ENCODE peak calls at places on chromosomes 12 and 14, in four cellular contexts. D is heart right ventricle, M is A549, L is cardiac muscle cell. G is an unnamed sample.

GRCh38 chr14:75654127-75654732 is 6.4 kb downstream of the ERG28 start:
- DNase-seq in L (peak; percentile 72), M (peak; percentile 66), D (peak; percentile 84), G (peak; percentile 45)

GRCh38 chr14:58705066-58705465 is 67.3 kb downstream of the DACT1 start:
- DNase-seq in L (peak; percentile 23), D (no peak), M (no peak), G (no peak)

GRCh38 chr12:67721216-67721615 is 72.7 kb downstream of the DYRK2 start:
- DNase-seq in L (peak; percentile 15), M (no peak), D (peak; percentile 67), G (no peak)

GRCh38 chr12:58459191-58459590 is 461.1 kb downstream of the LRIG3 start:
- DNase-seq in M (no peak), D (no peak), L (peak; percentile 35), G (no peak)

GRCh38 chr14:77872152-77872551 is 72.2 kb downstream of the ADCK1 start:
- DNase-seq in M (no peak), D (no peak), L (no peak), G (no peak)

GRCh38 chr14:99318959-99319295 is 46.9 kb upstream of the BCL11B start:
- DNase-seq in D (no peak), L (no peak), M (no peak), G (no peak)

GRCh38 chr14:50756300-50756699 is 74.7 kb downstream of the NIN start:
- DNase-seq in M (no peak), D (no peak), L (no peak), G (no peak)

GRCh38 chr12:115998119-115998633 is 279.3 kb downstream of the MED13L start:
- DNase-seq in M (peak; percentile 56), L (peak; percentile 73), D (no peak), G (peak; percentile 6)

GRCh38 chr12:132300789-132301722 is 28.3 kb downstream of the GALNT9 start:
- DNase-seq in L (peak; percentile 3), M (no peak), D (no peak), G (no peak)

GRCh38 chr12:103821773-103822172 is 19.3 kb downstream of the NT5DC3 start:
- DNase-seq in M (no peak), D (no peak), L (no peak), G (no peak)

GRCh38 chr14:96037891-96038557 is 1.1 kb upstream of the C14orf132 start:
- DNase-seq in L (peak; percentile 78), M (peak; percentile 49), D (no peak), G (peak; percentile 23)

GRCh38 chr12:109120557-109120956 is 4.2 kb downstream of the ACACB start:
- DNase-seq in L (no peak), D (no peak), M (no peak), G (no peak)

GRCh38 chr12:76047060-76047459 is 15.5 kb upstream of the PHLDA1 start:
- DNase-seq in M (no peak), D (no peak), L (no peak), G (no peak)

GRCh38 chr12:14643247-14643646 is 53.2 kb downstream of the GUCY2C start:
- DNase-seq in M (no peak), L (peak; percentile 41), D (no peak), G (no peak)

GRCh38 chr12:92046557-92046956 is 99.1 kb downstream of the BTG1 start:
- DNase-seq in D (no peak), L (no peak), M (no peak), G (no peak)

GRCh38 chr14:24678801-24679247 is 44.8 kb upstream of the GZMB start:
- DNase-seq in M (peak; percentile 89), D (peak; percentile 87), L (peak; percentile 93), G (no peak)

GRCh38 chr14:103735815-103736545 is 20.4 kb downstream of the ZFYVE21 start:
- DNase-seq in L (no peak), M (no peak), D (no peak), G (no peak)

GRCh38 chr12:92396647-92397258 is 251.1 kb upstream of the BTG1 start:
- DNase-seq in M (peak; percentile 18), D (no peak), L (peak; percentile 7), G (peak; percentile 88)

GRCh38 chr12:24738436-24738835 is 210.5 kb downstream of the BCAT1 start:
- DNase-seq in D (no peak), M (no peak), L (peak; percentile 15), G (no peak)

GRCh38 chr14:100292301-100292775 is 13.9 kb downstream of the SLC25A29 start:
- DNase-seq in L (no peak), D (no peak), M (no peak), G (no peak)

GRCh38 chr14:21978184-21978998 is 304.8 kb upstream of the OR4E1 start:
- DNase-seq in M (peak; percentile 62), D (no peak), L (peak; percentile 43), G (no peak)

GRCh38 chr12:103501447-103501846 is 5.7 kb upstream of the C12orf42 start:
- DNase-seq in M (no peak), D (no peak), L (no peak), G (no peak)

GRCh38 chr12:12870454-12870853 is 20.9 kb upstream of the GPRC5A start:
- DNase-seq in D (no peak), L (peak; percentile 76), M (peak; percentile 99), G (peak; percentile 93)

GRCh38 chr14:55066223-55066622 is 14.8 kb downstream of the MAPK1IP1L start:
- DNase-seq in L (no peak), M (no peak), D (no peak), G (no peak)

GRCh38 chr12:88242161-88242925 is 100.2 kb downstream of the TMTC3 start:
- DNase-seq in D (no peak), M (peak; percentile 78), L (peak; percentile 93), G (peak; percentile 89)

GRCh38 chr12:49626169-49626835 is 2.9 kb downstream of the PRPF40B start:
- DNase-seq in L (no peak), M (no peak), D (no peak), G (peak; percentile 50)

GRCh38 chr14:69363964-69364363 is 34.1 kb downstream of the ERH start:
- DNase-seq in D (no peak), M (no peak), L (no peak), G (no peak)

GRCh38 chr14:69366069-69366468 is 32.0 kb downstream of the ERH start:
- DNase-seq in L (no peak), D (no peak), M (no peak), G (no peak)

GRCh38 chr14:69360438-69361108 is 37.5 kb downstream of the ERH start:
- DNase-seq in M (no peak), L (no peak), D (no peak), G (no peak)

GRCh38 chr14:69366761-69367160 is 31.3 kb downstream of the ERH start:
- DNase-seq in M (no peak), D (no peak), L (no peak), G (no peak)

GRCh38 chr14:69363055-69363454 is 35.0 kb downstream of the ERH start:
- DNase-seq in D (peak; percentile 25), L (peak; percentile 36), M (peak; percentile 14), G (no peak)
- TF ChIP-seq CTCF in D (peak; percentile 62), L (peak; percentile 37), M (no peak), G (peak; percentile 17)

DNA sequence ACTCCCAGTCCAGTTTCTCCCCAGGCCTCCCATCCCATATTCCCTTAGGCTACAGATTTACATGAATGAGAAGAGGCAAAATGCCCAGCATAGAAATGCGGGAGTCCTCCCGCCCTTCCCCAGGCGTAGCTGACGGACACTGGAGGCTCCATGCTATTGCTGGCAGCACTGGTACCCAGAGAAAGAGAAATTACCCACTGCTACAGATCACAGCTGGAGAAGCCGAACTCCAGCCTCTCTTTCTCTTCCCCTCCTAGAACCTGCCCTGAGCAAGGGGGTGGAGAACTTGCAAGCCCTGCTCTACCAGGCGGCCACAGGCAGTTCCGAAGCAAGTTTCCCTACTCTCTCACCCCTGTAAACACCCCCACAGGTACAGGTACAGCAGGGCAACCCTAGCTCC is 3.6 kb downstream of the LTBR start:
- DNase-seq in D (no peak), M (no peak), L (no peak), G (no peak)
- H3K4me1 ChIP-seq in D (peaks cover 35% of the 10 kb centered on the region), M (peaks cover 76% of the 10 kb centered on the region), L (peaks cover 9% of the 10 kb centered on the region), G (peaks cover 5% of the 10 kb centered on the region)

GRCh38 chr12:6201775-6202292 is 1.6 kb downstream of the CD9 start:
- DNase-seq in L (no peak), M (no peak), D (no peak), G (no peak)
- H3K27ac ChIP-seq in L (no peak overlapping the region), M (peak overlapping the region; percentile 73), D (peak overlapping the region; percentile 95), G (peak overlapping the region; percentile 90)

DNA sequence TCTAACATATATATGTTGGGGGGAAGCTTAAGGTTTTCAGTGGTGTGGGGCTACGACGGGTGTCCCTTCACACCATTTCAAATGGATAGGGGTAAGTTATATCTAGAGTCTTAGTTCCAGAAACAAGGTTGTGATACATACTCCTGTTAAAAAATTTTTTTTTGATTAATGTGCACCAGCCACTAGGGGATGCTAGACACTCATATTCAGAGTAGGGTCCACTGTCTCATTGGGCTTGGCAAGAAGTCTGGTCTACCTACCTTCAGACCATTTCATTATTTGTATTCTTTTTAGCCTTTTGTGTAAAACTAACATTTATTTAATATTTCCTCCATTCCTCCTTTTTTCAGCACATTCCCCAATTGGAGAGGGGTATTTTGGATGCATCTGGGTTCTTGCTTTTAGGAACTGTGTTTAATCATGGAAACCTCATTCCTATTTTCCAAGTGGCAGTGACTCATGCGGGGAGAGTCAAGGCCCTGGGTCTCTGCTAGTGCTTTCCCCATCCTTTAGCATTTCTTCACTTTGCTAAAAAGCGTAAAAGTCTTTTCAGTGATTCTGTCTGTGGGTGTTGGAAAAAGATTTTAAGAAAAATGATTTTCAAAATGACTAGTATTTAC is 33.4 kb downstream of the ANO4 start:
- DNase-seq in D (no peak), M (peak; percentile 51), L (peak; percentile 67), G (no peak)
- TF ChIP-seq CTCF in D (peak; percentile 23), M (peak; percentile 62), L (peak; percentile 81), G (peak; percentile 87)